ENCODE peak calls at places on chromosome 18, in five cellular contexts. M, S, P, O and F are unnamed samples.

GRCh38 chr18:74897971-74898657 is 300.4 kb downstream of the ZNF407 start:
- DNase-seq in M (peak), S (no peak), P (no peak), O (peak), F (peak)

GRCh38 chr18:58615150-58616132 is 13.4 kb downstream of the ALPK2 start:
- DNase-seq in M (peak), S (no peak), P (peak), O (no peak), F (no peak)

GRCh38 chr18:32271649-32272324 is 81.9 kb downstream of the MEP1B start:
- DNase-seq in M (peak), S (no peak), P (no peak), O (peak), F (peak)

GRCh38 chr18:31189757-31190156 is 27.1 kb upstream of the DSC1 start:
- DNase-seq in M (no peak), S (no peak), P (no peak), O (no peak), F (no peak)

GRCh38 chr18:67600181-67600631 is 83.7 kb upstream of the DSEL start:
- DNase-seq in M (peak), S (no peak), P (no peak), O (no peak), F (no peak)

GRCh38 chr18:70489556-70489955 is 200.7 kb downstream of the SOCS6 start:
- DNase-seq in M (no peak), S (no peak), P (no peak), O (no peak), F (no peak)

GRCh38 chr18:11995445-11996189 is 14.3 kb downstream of the IMPA2 start:
- DNase-seq in M (peak), S (peak), P (peak), O (peak), F (peak)

GRCh38 chr18:58887613-58887963 is 22.9 kb downstream of the ZNF532 start:
- DNase-seq in M (peak), S (no peak), P (peak), O (no peak), F (peak)

GRCh38 chr18:73235491-73235890 is 367.7 kb upstream of the NETO1 start:
- DNase-seq in M (peak), S (no peak), P (no peak), O (peak), F (peak)

GRCh38 chr18:46676162-46676830 is 19.3 kb upstream of the LOXHD1 start:
- DNase-seq in M (peak), S (no peak), P (no peak), O (no peak), F (peak)

GRCh38 chr18:69790649-69791048 is 157.0 kb downstream of the CD226 start:
- DNase-seq in M (no peak), S (no peak), P (no peak), O (no peak), F (no peak)

GRCh38 chr18:5974696-5975095 is 79.4 kb upstream of the TMEM200C start:
- DNase-seq in M (no peak), S (no peak), P (no peak), O (no peak), F (no peak)

GRCh38 chr18:78150590-78150989 is 829.0 kb upstream of the SALL3 start:
- DNase-seq in M (no peak), S (no peak), P (no peak), O (no peak), F (no peak)

GRCh38 chr18:44521673-44522032 is 159.0 kb upstream of the SETBP1 start:
- DNase-seq in M (no peak), S (no peak), P (no peak), O (no peak), F (no peak)

GRCh38 chr18:11665587-11665986 is 23.5 kb upstream of the GNAL start:
- DNase-seq in M (no peak), S (no peak), P (peak), O (no peak), F (no peak)

GRCh38 chr18:28365406-28365805 is 188.5 kb upstream of the CDH2 start:
- DNase-seq in M (peak), S (no peak), P (no peak), O (no peak), F (peak)

GRCh38 chr18:27136208-27136535 is 48.9 kb downstream of the CHST9 start:
- DNase-seq in M (peak), S (no peak), P (no peak), O (no peak), F (peak)

GRCh38 chr18:27277554-27277953 is 92.4 kb upstream of the CHST9 start:
- DNase-seq in M (no peak), S (no peak), P (no peak), O (no peak), F (no peak)

GRCh38 chr18:75211002-75211621 is 515 bp downstream of the TSHZ1 start:
- DNase-seq in M (peak), S (peak), P (peak), O (no peak), F (no peak)

GRCh38 chr18:79849328-79850207 is 51.8 kb downstream of the KCNG2 start:
- DNase-seq in M (no peak), S (no peak), P (no peak), O (no peak), F (no peak)

GRCh38 chr18:36532394-36532793 is 234.9 kb downstream of the FHOD3 start:
- DNase-seq in M (peak), S (no peak), P (no peak), O (peak), F (peak)

GRCh38 chr18:74597662-74598349 is at the start of gene ZNF407:
- DNase-seq in M (peak), S (peak), P (peak), O (peak), F (peak)

GRCh38 chr18:2569338-2570207 is 1.7 kb downstream of the METTL4 start:
- DNase-seq in M (no peak), S (no peak), P (no peak), O (no peak), F (no peak)